ENCODE peak calls at places on chromosomes 6 and 20, in ten cellular contexts. P, K, F, O, T, X, Y, W, D and B are unnamed samples.

GRCh38 chr6:95846652-95847051 is 169.1 kb upstream of the FUT9 start:
- DNase-seq in D (peak), X (peak), P (no peak), W (no peak), K (no peak), F (no peak), Y (no peak), O (no peak), T (no peak), B (no peak)

GRCh38 chr20:5033566-5033965 is 32.3 kb upstream of the SLC23A2 start:
- DNase-seq in F (peak), W (no peak), P (no peak), T (peak), K (no peak), X (no peak), Y (peak), D (no peak), O (peak), B (no peak)

GRCh38 chr20:52105573-52106422 is 85.8 kb downstream of the ZFP64 start:
- DNase-seq in O (no peak), P (no peak), D (no peak), K (peak), W (no peak), F (peak), X (peak), T (peak), Y (no peak), B (peak)

GRCh38 chr20:884983-885952 is 30.9 kb downstream of the ANGPT4 start:
- DNase-seq in F (peak), Y (no peak), W (no peak), P (no peak), X (peak), T (peak), O (no peak), K (peak), D (peak), B (peak)

GRCh38 chr6:113306552-113307145 is 550.5 kb upstream of the MARCKS start:
- DNase-seq in O (no peak), W (peak), P (peak), T (peak), F (peak), X (peak), K (no peak), Y (no peak), D (peak), B (peak)

GRCh38 chr20:23668477-23668951 is 20.3 kb downstream of the CST4 start:
- DNase-seq in D (no peak), K (peak), O (no peak), F (peak), T (peak), X (peak), P (peak), Y (no peak), W (no peak), B (peak)

GRCh38 chr6:42165016-42165415 is 8.1 kb upstream of the GUCA1A start:
- DNase-seq in T (no peak), O (peak), X (no peak), Y (no peak), P (peak), D (no peak), F (peak), K (no peak), W (no peak), B (no peak)

GRCh38 chr6:25053875-25054371 is 118.2 kb upstream of the RIPOR2 start:
- DNase-seq in P (no peak), O (peak), K (no peak), D (no peak), X (no peak), Y (peak), W (no peak), F (peak), T (peak), B (peak)

GRCh38 chr6:156780962-156781705 is 4.0 kb downstream of the ARID1B start:
- DNase-seq in T (no peak), K (no peak), Y (no peak), O (no peak), F (no peak), W (no peak), P (no peak), X (no peak), D (no peak), B (no peak)

GRCh38 chr6:139871844-139872510 is 497.5 kb upstream of the CITED2 start:
- DNase-seq in K (no peak), Y (no peak), W (no peak), O (no peak), T (no peak), X (no peak), P (no peak), D (no peak), F (no peak), B (no peak)

GRCh38 chr6:100553243-100553642 is 88.5 kb upstream of the SIM1 start:
- DNase-seq in Y (no peak), K (no peak), P (no peak), T (no peak), F (no peak), W (no peak), O (no peak), D (no peak), X (no peak), B (no peak)

GRCh38 chr6:2021713-2022125 is 223.7 kb downstream of the GMDS start:
- DNase-seq in P (no peak), T (peak), K (no peak), W (no peak), D (peak), X (peak), Y (peak), F (peak), O (peak), B (peak)

DNA sequence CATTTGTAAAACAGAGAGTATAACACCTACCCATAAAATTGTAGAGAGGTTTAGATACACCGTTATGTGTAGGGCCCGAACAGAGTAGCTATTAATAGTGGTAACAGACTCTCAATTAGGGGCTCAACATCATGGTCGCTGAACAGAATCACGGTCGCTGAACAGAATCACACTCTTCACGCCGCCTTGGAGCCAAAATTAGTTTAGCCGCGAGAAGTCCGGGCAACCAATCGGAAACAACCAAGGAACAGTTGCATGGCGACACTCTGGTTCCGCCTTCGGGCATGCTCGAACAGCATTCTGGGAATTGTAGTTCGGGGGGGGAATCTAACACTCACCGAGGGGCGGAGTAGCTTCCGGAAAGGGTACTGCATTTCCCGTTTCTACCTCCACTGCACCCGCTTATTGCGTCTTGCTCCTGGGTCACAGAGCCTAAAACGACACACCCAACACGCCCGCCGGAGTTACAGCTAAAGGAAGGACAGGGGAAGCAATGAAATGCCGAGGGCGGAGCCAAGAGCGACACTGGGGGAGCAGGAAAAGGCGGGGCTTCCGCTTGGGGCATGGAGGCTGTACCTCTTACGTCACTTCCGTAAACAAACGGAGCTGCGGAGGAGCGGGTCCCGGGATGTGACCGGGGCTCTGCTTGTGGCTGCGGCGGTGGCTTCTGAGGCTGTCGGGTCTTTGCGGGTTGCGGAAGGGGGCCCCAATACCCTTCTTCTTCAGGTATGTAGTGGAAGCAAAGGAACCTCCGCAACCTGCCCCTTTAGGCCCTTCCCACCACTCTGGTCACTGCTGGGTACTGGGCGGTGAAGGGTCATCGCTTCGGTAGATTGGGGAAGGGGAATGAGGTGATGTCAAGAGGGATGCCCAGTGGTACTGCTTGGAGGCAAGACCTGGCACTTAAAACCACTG is at the start of gene CCDC28A:
- DNase-seq in X (peak), P (peak), F (peak), Y (peak), T (peak), K (peak), O (peak), D (peak), W (peak), B (peak)
- TF ChIP-seq CTCF in X (no peak), P (no peak), F (no peak), Y (no peak), T (no peak), K (no peak), O (no peak), D (no peak), W (no peak), B (no peak)

GRCh38 chr6:40917603-40918002 is 121.4 kb downstream of the UNC5CL start:
- DNase-seq in W (no peak), Y (no peak), T (no peak), D (no peak), F (no peak), O (no peak), X (no peak), P (no peak), K (no peak), B (no peak)
- TF ChIP-seq CTCF in W (no peak), Y (no peak), T (no peak), D (no peak), F (no peak), O (no peak), X (no peak), P (no peak), K (no peak), B (no peak)

GRCh38 chr6:40455686-40456389 is 131.3 kb downstream of the LRFN2 start:
- DNase-seq in O (no peak), D (no peak), T (no peak), K (no peak), F (no peak), W (no peak), X (no peak), P (no peak), Y (no peak), B (no peak)
- TF ChIP-seq CTCF in O (no peak), D (no peak), T (no peak), K (no peak), F (no peak), W (no peak), X (no peak), P (no peak), Y (no peak), B (no peak)

DNA sequence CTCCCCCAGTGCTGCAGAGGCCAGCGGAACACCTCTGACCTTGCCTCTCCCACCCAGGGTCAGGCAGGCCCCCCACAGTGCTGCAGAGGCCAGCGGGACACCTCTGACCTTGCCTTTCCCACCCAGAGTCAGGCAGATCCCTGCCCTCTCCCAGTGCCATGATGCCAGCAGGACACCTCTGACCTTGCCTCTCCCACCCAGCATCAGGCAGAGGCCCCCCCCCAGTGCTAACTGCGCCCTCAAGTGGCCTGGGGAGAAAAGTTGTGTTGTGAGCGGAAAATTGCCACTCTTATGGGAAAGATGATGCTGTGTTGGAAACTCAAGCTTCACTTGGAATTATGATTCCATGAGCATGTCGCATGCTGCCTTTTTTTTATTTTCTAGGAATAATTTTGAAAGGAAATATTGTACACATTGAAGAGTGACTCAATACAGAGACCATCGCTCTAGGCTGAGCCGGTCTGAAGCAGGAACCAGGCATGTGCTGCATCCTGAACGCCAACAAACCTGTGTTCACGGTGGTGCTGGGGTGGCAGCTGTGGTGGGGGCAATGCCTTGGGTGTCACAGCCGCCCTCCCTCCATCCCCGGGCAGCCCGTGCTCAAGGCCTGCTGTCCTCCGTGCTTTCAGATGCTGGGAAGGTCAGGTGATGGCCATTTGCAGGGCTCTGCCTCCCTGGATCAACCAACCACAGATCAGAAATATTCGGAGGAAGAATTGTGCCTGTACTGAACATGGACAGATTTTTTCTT is 98.6 kb downstream of the CDH4 start:
- DNase-seq in X (no peak), D (no peak), W (no peak), Y (no peak), F (no peak), O (no peak), P (no peak), K (peak), T (no peak), B (peak)
- TF ChIP-seq CTCF in X (peak), D (no peak), W (no peak), Y (no peak), F (no peak), O (no peak), P (no peak), K (no peak), T (peak), B (peak)